ENCODE peak calls at places on chromosomes 2 and 18, in seven cellular contexts. K, H, O, D, Z, C and T are unnamed samples.
A peak's percentile ranks its signal among the peaks of the same experiment; 100 is the strongest.

GRCh38 chr2:68366083-68366560 is 1.0 kb downstream of the PLEK start:
- DNase-seq in K (no peak), C (no peak), O (no peak), D (no peak), H (no peak), Z (no peak), T (no peak)

GRCh38 chr2:101830555-101830954 is 133.0 kb downstream of the MAP4K4 start:
- DNase-seq in K (no peak), H (no peak), Z (no peak), C (no peak), O (no peak), D (no peak), T (no peak)

GRCh38 chr18:41532344-41533086 is 422.5 kb upstream of the PIK3C3 start:
- DNase-seq in Z (no peak), O (no peak), C (peak; percentile 25), H (no peak), D (no peak), K (no peak), T (no peak)

GRCh38 chr2:31886700-31887099 is 124.1 kb downstream of the MEMO1 start:
- DNase-seq in O (no peak), C (peak; percentile 57), H (no peak), D (no peak), Z (no peak), K (no peak), T (no peak)

GRCh38 chr18:28045880-28046279 is 131.1 kb downstream of the CDH2 start:
- DNase-seq in C (no peak), K (no peak), H (no peak), O (no peak), D (no peak), Z (no peak), T (no peak)

GRCh38 chr2:56770490-56770889 is 586.7 kb downstream of the CCDC85A start:
- DNase-seq in Z (no peak), K (no peak), D (no peak), O (no peak), C (no peak), H (no peak), T (no peak)

GRCh38 chr2:165428996-165429395 is 40.5 kb upstream of the CSRNP3 start:
- DNase-seq in H (no peak), Z (no peak), C (no peak), O (no peak), K (no peak), D (no peak), T (no peak)

GRCh38 chr18:36993068-36993467 is 164.1 kb downstream of the KIAA1328 start:
- DNase-seq in Z (no peak), C (no peak), K (no peak), H (no peak), O (no peak), D (no peak), T (no peak)

GRCh38 chr2:192016265-192016664 is 169.4 kb upstream of the CAVIN2 start:
- DNase-seq in K (no peak), O (no peak), C (no peak), Z (no peak), D (no peak), H (no peak), T (no peak)

GRCh38 chr2:100008960-100009359 is 133.4 kb downstream of the AFF3 start:
- DNase-seq in C (no peak), Z (no peak), K (no peak), O (no peak), H (no peak), D (no peak), T (no peak)

GRCh38 chr2:229901819-229902218 is 20.0 kb downstream of the TRIP12 start:
- DNase-seq in C (no peak), H (no peak), D (no peak), O (no peak), K (peak; percentile 19), Z (no peak), T (no peak)

GRCh38 chr18:72811047-72811446 is 56.7 kb downstream of the NETO1 start:
- DNase-seq in D (no peak), K (no peak), Z (no peak), H (no peak), C (no peak), O (no peak), T (no peak)

GRCh38 chr2:2850218-2850850 is 519.3 kb upstream of the MYT1L start:
- DNase-seq in O (no peak), Z (no peak), H (no peak), C (no peak), D (no peak), K (no peak), T (no peak)

GRCh38 chr2:191691016-191691725 is 13.2 kb downstream of the NABP1 start:
- DNase-seq in K (peak; percentile 62), O (no peak), D (no peak), C (peak; percentile 60), H (no peak), Z (peak; percentile 49), T (no peak)

GRCh38 chr2:105127288-105127915 is 89.5 kb downstream of the MRPS9 start:
- DNase-seq in D (no peak), C (no peak), H (no peak), O (no peak), K (no peak), Z (no peak), T (no peak)

GRCh38 chr2:20576598-20577115 is 74.2 kb downstream of the HS1BP3 start:
- DNase-seq in Z (no peak), C (no peak), O (no peak), D (no peak), K (no peak), H (no peak), T (no peak)

GRCh38 chr2:15223887-15224286 is 337.2 kb downstream of the NBAS start:
- DNase-seq in D (no peak), O (no peak), K (no peak), Z (peak; percentile 42), H (no peak), C (no peak), T (no peak)

GRCh38 chr2:42300527-42300926 is 60.5 kb downstream of the COX7A2L start:
- DNase-seq in H (no peak), K (no peak), C (no peak), Z (no peak), D (no peak), O (no peak), T (no peak)

GRCh38 chr2:120913972-120914838 is 178.5 kb downstream of the GLI2 start:
- DNase-seq in H (peak; percentile 36), O (no peak), Z (no peak), D (no peak), K (no peak), C (no peak), T (no peak)

GRCh38 chr2:120910069-120910468 is 174.4 kb downstream of the GLI2 start:
- DNase-seq in C (no peak), O (no peak), H (no peak), Z (no peak), K (no peak), D (no peak), T (no peak)

GRCh38 chr2:120914839-120915521 is 179.3 kb downstream of the GLI2 start:
- DNase-seq in H (peak; percentile 90), K (peak; percentile 84), Z (peak; percentile 68), O (peak; percentile 91), C (no peak), D (no peak), T (no peak)

GRCh38 chr2:120910956-120911951 is 175.6 kb downstream of the GLI2 start:
- DNase-seq in O (peak; percentile 37), K (no peak), C (no peak), D (no peak), H (no peak), Z (no peak), T (no peak)

DNA sequence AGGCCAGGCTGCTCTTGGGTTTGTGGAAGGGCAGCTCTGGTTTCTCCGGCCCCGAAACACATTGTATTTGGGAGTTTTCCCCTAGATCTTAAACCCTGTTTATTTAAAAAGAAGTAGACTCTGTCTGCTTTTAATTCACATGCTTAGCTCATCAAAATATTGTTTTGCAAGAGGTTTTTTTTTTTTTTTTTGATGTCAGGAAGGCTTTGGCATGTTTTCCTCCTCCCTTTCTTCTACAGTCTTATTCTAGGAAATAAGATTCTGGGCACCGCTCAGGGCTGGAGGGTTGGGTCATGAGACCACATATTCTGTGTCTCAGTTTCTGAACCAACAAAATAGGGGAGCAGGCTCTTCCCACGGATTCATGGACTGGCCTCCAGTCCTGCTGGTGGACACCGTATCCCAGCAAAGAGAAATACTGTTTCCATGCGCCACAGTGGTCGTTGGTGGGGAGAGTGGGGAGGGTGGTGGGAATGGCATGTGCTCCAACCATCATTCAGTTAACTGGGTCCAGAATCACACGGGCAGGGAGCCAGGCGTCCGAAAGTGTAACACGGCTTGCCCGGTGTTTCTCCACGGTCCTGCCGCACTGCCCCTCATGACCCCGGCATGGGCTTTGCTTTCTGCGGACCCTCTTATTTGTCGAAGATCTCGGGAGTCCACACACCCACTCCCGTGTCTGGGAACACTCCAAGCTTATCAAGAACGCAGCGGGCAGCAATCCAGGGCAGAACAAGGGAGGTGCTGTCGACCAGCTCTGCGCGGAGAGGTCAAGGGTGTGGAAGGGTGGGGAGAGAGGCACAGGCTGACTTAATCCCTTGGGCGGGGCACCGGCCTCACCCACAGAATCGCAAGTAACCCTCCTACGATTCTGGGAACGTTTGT is 176.7 kb downstream of the GLI2 start:
- DNase-seq in K (peak; percentile 60), H (peak; percentile 68), O (peak; percentile 74), D (no peak), C (no peak), Z (peak; percentile 32), T (no peak)
- H3K27ac ChIP-seq in K (peak overlapping the region; percentile 54), H (no peak overlapping the region), O (peak overlapping the region; percentile 83), D (peak overlapping the region; percentile 84), C (no peak overlapping the region), Z (peak overlapping the region; percentile 65), T (no peak overlapping the region)

DNA sequence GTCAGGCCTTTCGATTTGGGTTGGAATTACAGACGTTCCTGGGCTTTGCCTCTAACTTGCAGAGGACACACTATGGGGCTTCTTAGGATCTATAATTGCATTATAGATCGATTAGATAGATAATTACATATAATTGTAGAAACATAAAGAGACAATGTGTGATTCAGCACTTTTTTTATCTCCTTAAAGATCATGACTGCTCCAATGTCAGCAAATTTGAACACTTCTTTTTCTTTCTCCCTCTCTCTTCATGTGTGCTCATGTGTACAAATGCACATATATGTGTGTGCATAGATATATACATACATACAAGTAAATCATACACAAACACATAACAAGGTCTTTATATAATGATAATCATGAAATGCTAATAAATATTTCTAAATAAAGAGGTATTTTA is 1261.2 kb upstream of the SLC39A10 start:
- DNase-seq in C (no peak), D (no peak), K (no peak), H (no peak), O (no peak), Z (no peak), T (no peak)
- H3K27ac ChIP-seq in C (no peak overlapping the region), D (no peak overlapping the region), K (no peak overlapping the region), H (no peak overlapping the region), O (no peak overlapping the region), Z (no peak overlapping the region), T (no peak overlapping the region)

GRCh38 chr2:231123362-231123898 is 1.4 kb downstream of the HTR2B start:
- DNase-seq in Z (no peak), K (no peak), D (no peak), C (no peak), O (no peak), H (no peak), T (no peak)
- H3K27ac ChIP-seq in Z (no peak overlapping the region), K (peak overlapping the region; percentile 22), D (no peak overlapping the region), C (no peak overlapping the region), O (peak overlapping the region; percentile 73), H (no peak overlapping the region), T (no peak overlapping the region)

DNA sequence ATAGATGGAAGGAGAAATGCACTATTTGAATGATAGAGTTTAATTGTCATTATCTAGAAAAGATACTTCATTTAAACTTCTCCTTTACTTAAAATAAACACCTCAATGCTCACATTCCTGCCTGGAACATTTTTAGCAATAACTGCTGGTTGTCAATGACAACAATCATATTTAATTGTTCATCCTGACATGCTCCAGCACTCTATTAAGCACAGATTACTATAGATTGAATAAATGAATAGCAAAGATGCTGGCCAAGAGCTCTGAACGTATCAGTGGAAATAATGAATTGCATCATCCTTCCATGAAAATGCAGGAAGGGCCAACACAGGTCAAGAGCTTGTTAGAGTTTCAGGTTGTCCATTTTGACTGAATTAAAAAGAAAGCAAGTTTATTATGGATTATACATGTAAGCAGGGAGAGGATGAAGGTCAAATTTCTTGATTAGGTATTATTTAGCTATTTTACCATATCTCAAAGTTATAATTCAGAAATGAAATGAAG is 993.9 kb downstream of the TSN start:
- DNase-seq in Z (no peak), C (no peak), O (no peak), K (no peak), D (no peak), H (no peak), T (no peak)
- H3K27ac ChIP-seq in Z (no peak overlapping the region), C (no peak overlapping the region), O (no peak overlapping the region), K (no peak overlapping the region), D (no peak overlapping the region), H (no peak overlapping the region), T (no peak overlapping the region)